ENCODE peak calls at places on chromosomes 12 and 14, in ten cellular contexts. B is HCT116, W is right lobe of liver, E is endothelial cell of umbilical vein, K is ovary, S is A549, U is testis, X is stomach, G is body of pancreas, P is heart left ventricle. Q is an unnamed sample.
A peak's percentile ranks its signal among the peaks of the same experiment; 100 is the strongest.

GRCh38 chr14:52072266-52072780 is 3.5 kb upstream of the NID2 start:
- DNase-seq in K (no peak), S (no peak), G (no peak), U (no peak), B (no peak), W (no peak), P (no peak), X (no peak), E (no peak), Q (no peak)

GRCh38 chr12:81950871-81951270 is 191.7 kb upstream of the PPFIA2 start:
- DNase-seq in K (no peak), X (no peak), E (no peak), S (no peak), W (no peak), G (no peak), P (no peak), U (no peak), B (no peak), Q (no peak)

GRCh38 chr14:69928111-69928523 is 48.9 kb downstream of the SMOC1 start:
- DNase-seq in B (no peak), P (no peak), K (no peak), W (no peak), X (no peak), U (peak; percentile 63), E (peak; percentile 82), S (peak; percentile 11), G (no peak), Q (no peak)

GRCh38 chr12:59874781-59875180 is 279.0 kb downstream of the SLC16A7 start:
- DNase-seq in K (no peak), P (no peak), E (no peak), W (no peak), X (no peak), U (no peak), B (no peak), G (no peak), S (no peak), Q (no peak)

GRCh38 chr12:84913151-84913550 is 552 bp upstream of the SLC6A15 start:
- DNase-seq in B (no peak), E (no peak), K (no peak), S (peak; percentile 10), U (peak; percentile 18), X (no peak), P (no peak), W (no peak), G (no peak), Q (no peak)

GRCh38 chr12:55822228-55822627 is 4.4 kb downstream of the ORMDL2 start:
- DNase-seq in B (no peak), S (peak; percentile 44), E (no peak), G (no peak), W (no peak), U (no peak), K (no peak), P (no peak), X (no peak), Q (no peak)

GRCh38 chr14:68486033-68486732 is 306.7 kb downstream of the ZFP36L1 start:
- DNase-seq in G (peak; percentile 90), W (no peak), B (no peak), S (no peak), X (no peak), P (no peak), K (no peak), E (no peak), U (no peak), Q (no peak)

GRCh38 chr14:104294628-104294982 is 156.2 kb downstream of the KIF26A start:
- DNase-seq in U (no peak), E (no peak), G (no peak), K (peak; percentile 6), P (peak; percentile 11), S (no peak), X (no peak), W (peak; percentile 21), B (no peak), Q (no peak)

GRCh38 chr14:58712357-58712756 is 74.6 kb downstream of the DACT1 start:
- DNase-seq in X (no peak), U (no peak), S (no peak), K (no peak), B (no peak), P (no peak), G (no peak), E (no peak), W (no peak), Q (no peak)

GRCh38 chr12:124569375-124570148 is 2.1 kb upstream of the NCOR2 start:
- DNase-seq in E (no peak), X (no peak), K (no peak), S (no peak), G (no peak), B (no peak), P (no peak), W (no peak), U (peak; percentile 95), Q (no peak)

GRCh38 chr12:11958216-11959091 is 112.3 kb upstream of the BCL2L14 start:
- DNase-seq in E (peak; percentile 83), S (peak; percentile 43), P (no peak), G (no peak), W (no peak), X (no peak), U (no peak), K (no peak), B (no peak), Q (no peak)

GRCh38 chr14:101482066-101482465 is 79.2 kb upstream of the DIO3 start:
- DNase-seq in X (no peak), B (no peak), P (no peak), U (no peak), W (no peak), S (no peak), G (no peak), K (peak; percentile 5), E (no peak), Q (no peak)

GRCh38 chr12:3556716-3557115 is 65.7 kb downstream of the PRMT8 start:
- DNase-seq in U (no peak), K (no peak), E (no peak), X (no peak), G (no peak), B (no peak), P (no peak), S (no peak), W (no peak), Q (no peak)

GRCh38 chr12:52089491-52089890 is 10.0 kb downstream of the SMIM41 start:
- DNase-seq in U (no peak), B (no peak), P (no peak), W (no peak), S (no peak), G (no peak), E (no peak), K (no peak), X (no peak), Q (no peak)

GRCh38 chr12:10701843-10702242 is 21.3 kb downstream of the YBX3 start:
- DNase-seq in U (no peak), B (no peak), P (no peak), S (no peak), E (no peak), K (no peak), X (no peak), W (no peak), G (no peak), Q (no peak)

GRCh38 chr12:10695852-10696251 is 22.0 kb upstream of the STYK1 start:
- DNase-seq in S (no peak), X (no peak), U (no peak), K (no peak), W (no peak), E (no peak), P (no peak), B (no peak), G (no peak), Q (no peak)

GRCh38 chr12:10701226-10701681 is 21.9 kb downstream of the YBX3 start:
- DNase-seq in U (no peak), K (no peak), P (no peak), W (no peak), S (no peak), E (no peak), B (no peak), X (no peak), G (no peak), Q (no peak)

DNA sequence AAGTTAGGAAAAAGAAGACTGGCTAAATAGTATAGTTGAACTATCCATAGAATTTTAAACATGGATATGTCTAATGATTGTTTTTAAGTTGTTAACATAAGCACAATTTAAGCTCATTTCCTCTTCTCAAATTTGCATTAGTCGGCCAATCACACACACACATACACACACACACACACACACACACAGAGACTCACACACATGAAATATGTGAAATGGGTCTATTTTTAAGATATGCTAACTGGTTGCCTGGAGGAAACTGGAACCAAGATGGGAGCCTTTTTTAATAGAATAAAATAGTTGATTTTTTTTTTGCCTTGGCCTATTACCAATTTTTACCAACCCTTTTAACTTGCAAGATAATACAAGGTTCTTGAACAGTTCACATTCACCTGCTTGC is 24.0 kb upstream of the STYK1 start:
- DNase-seq in K (no peak), P (no peak), G (no peak), S (no peak), U (no peak), W (no peak), E (no peak), X (no peak), B (no peak), Q (no peak)
- TF ChIP-seq POLR2A in K (no peak), P (no peak), G (no peak), S (no peak), U (no peak), W (no peak), E (no peak), X (no peak), B (no peak), Q (no peak)

GRCh38 chr12:48970702-48971334 is 717 bp downstream of the WNT10B start:
- DNase-seq in G (no peak), K (no peak), B (no peak), U (no peak), S (no peak), E (no peak), X (no peak), P (no peak), W (no peak), Q (no peak)
- H3K4me3 ChIP-seq in G (no peak overlapping the region), K (no peak overlapping the region), B (peak overlapping the region; percentile 82), U (no peak overlapping the region), S (peak overlapping the region; percentile 48), E (no peak overlapping the region), X (no peak overlapping the region), P (peak overlapping the region; percentile 49), W (no peak overlapping the region), Q (no peak overlapping the region)

GRCh38 chr12:133080619-133081407 is at the start of gene ZNF140:
- DNase-seq in S (peak; percentile 98), W (peak; percentile 97), P (peak; percentile 97), E (peak; percentile 98), U (peak; percentile 98), B (no peak), K (peak; percentile 93), X (peak; percentile 95), G (peak; percentile 98), Q (peak; percentile 96)
- H3K9me3 ChIP-seq in S (peaks cover 89% of the 10 kb centered on the region), W (no peaks in the 10 kb centered on the region), P (peaks cover 10% of the 10 kb centered on the region), E (no peaks in the 10 kb centered on the region), U (no peaks in the 10 kb centered on the region), B (peaks cover 4% of the 10 kb centered on the region), K (peaks cover 7% of the 10 kb centered on the region), X (peaks cover 73% of the 10 kb centered on the region), G (no peaks in the 10 kb centered on the region), Q (peaks cover 4% of the 10 kb centered on the region)

GRCh38 chr14:76168531-76168930 is 16.8 kb downstream of the GPATCH2L start:
- DNase-seq in K (no peak), P (no peak), B (no peak), X (no peak), G (no peak), S (peak; percentile 7), E (no peak), W (no peak), U (no peak), Q (no peak)

GRCh38 chr14:76169776-76170175 is 18.1 kb downstream of the GPATCH2L start:
- DNase-seq in P (no peak), E (no peak), G (no peak), U (no peak), W (no peak), K (no peak), B (no peak), X (no peak), S (no peak), Q (no peak)

GRCh38 chr14:76163668-76164363 is 12.1 kb downstream of the GPATCH2L start:
- DNase-seq in K (no peak), E (no peak), P (no peak), S (no peak), X (no peak), B (no peak), G (no peak), U (no peak), W (no peak), Q (no peak)
- TF ChIP-seq POLR2A in K (no peak), E (no peak), P (no peak), S (no peak), X (no peak), B (no peak), G (no peak), U (no peak), W (no peak), Q (no peak)

Q was measured in prostate gland.